ENCODE peak calls at places on chromosomes 3 and 15, in four cellular contexts. N is cardiac fibroblast, Z is dorsolateral prefrontal cortex, O is AG09319. A is an unnamed sample.

GRCh38 chr3:32640939-32641725 is 43.9 kb upstream of the CNOT10 start:
- DNase-seq in N (peak), Z (no peak), O (peak), A (no peak)

GRCh38 chr3:42032693-42033349 is 58.3 kb upstream of the TRAK1 start:
- DNase-seq in N (peak), Z (peak), O (peak), A (no peak)

GRCh38 chr3:170911051-170911450 is 2.6 kb upstream of the EIF5A2 start:
- DNase-seq in N (no peak), Z (no peak), O (no peak), A (no peak)

GRCh38 chr3:41933154-41933676 is 28.7 kb downstream of the ULK4 start:
- DNase-seq in N (peak), Z (no peak), O (peak), A (no peak)

GRCh38 chr15:80475572-80475971 is 71.4 kb downstream of the ARNT2 start:
- DNase-seq in N (no peak), Z (no peak), O (no peak), A (no peak)

GRCh38 chr3:66418432-66419052 is 82.3 kb downstream of the LRIG1 start:
- DNase-seq in N (no peak), Z (no peak), O (no peak), A (no peak)

GRCh38 chr3:41364736-41365135 is 165.4 kb downstream of the CTNNB1 start:
- DNase-seq in N (no peak), Z (no peak), O (no peak), A (no peak)

GRCh38 chr3:19866751-19867347 is 67.2 kb downstream of the EFHB start:
- DNase-seq in N (peak), Z (peak), O (peak), A (peak)

GRCh38 chr3:14549256-14549931 is 9.3 kb upstream of the GRIP2 start:
- DNase-seq in N (peak), Z (no peak), O (no peak), A (no peak)

GRCh38 chr3:60707452-60708020 is 543.7 kb downstream of the FHIT start:
- DNase-seq in N (no peak), Z (no peak), O (no peak), A (no peak)

GRCh38 chr3:70249509-70250160 is 62.8 kb downstream of the MDFIC2 start:
- DNase-seq in N (peak), Z (no peak), O (no peak), A (no peak)

GRCh38 chr3:31767920-31768319 is 213.1 kb downstream of the OSBPL10 start:
- DNase-seq in N (no peak), Z (no peak), O (no peak), A (no peak)

GRCh38 chr3:29333520-29333919 is 52.6 kb downstream of the RBMS3 start:
- DNase-seq in N (no peak), Z (no peak), O (no peak), A (no peak)

GRCh38 chr3:29335921-29336320 is 55.0 kb downstream of the RBMS3 start:
- DNase-seq in N (no peak), Z (no peak), O (no peak), A (no peak)

GRCh38 chr3:29335438-29335837 is 54.6 kb downstream of the RBMS3 start:
- DNase-seq in N (peak), Z (no peak), O (peak), A (peak)

GRCh38 chr3:29331830-29332637 is 51.2 kb downstream of the RBMS3 start:
- DNase-seq in N (no peak), Z (no peak), O (no peak), A (no peak)

GRCh38 chr3:29334652-29335189 is 53.9 kb downstream of the RBMS3 start:
- DNase-seq in N (no peak), Z (no peak), O (no peak), A (no peak)
- TF ChIP-seq CTCF in N (no peak), Z (no peak), O (no peak), A (no peak)

GRCh38 chr3:62636235-62636826 is 238.9 kb downstream of the CADPS start:
- DNase-seq in N (no peak), Z (no peak), O (no peak), A (no peak)

GRCh38 chr3:62631471-62631870 is 243.7 kb downstream of the CADPS start:
- DNase-seq in N (no peak), Z (no peak), O (no peak), A (no peak)

GRCh38 chr3:62638316-62638715 is 236.9 kb downstream of the CADPS start:
- DNase-seq in N (no peak), Z (no peak), O (no peak), A (no peak)

GRCh38 chr3:62630664-62631063 is 244.6 kb downstream of the CADPS start:
- DNase-seq in N (no peak), Z (no peak), O (no peak), A (no peak)

DNA sequence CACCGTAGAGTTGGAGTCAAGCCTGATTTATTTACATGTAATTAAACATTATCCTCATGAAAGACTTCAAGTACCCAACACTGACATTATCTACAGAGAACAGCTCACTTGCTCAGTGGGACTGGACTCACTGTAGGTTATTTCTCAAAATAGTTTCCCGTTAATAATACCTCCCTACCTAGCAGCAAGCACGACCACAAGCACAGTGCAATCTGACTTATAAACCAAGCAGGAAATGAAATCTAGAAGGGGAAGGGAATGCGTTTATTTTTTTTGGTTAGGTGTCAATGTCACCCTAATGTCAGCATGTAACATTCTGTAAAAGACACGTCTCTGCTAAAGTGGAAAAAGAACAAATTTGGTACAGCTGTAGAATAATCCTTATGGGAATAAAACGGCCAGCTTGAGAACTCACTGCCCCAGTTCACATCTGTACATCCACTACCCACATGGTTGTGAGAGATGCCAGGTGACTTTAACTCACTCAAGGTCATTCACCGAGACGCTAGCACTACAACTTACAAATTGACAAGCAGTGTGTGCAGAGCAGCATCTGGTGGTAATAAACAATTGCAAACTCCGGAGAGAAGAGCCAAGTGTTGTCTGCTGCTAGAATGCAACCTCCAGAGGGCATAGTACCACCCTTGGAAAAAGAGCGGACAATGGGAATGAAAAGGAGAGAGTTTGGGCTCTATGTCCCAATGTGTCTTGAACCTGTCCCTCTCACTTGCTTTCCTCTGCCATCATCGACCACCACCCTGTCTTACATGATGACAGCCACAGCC is 242.5 kb downstream of the CADPS start:
- DNase-seq in N (no peak), Z (no peak), O (peak), A (no peak)
- TF ChIP-seq CTCF in N (no peak), Z (no peak), O (peak), A (no peak)

DNA sequence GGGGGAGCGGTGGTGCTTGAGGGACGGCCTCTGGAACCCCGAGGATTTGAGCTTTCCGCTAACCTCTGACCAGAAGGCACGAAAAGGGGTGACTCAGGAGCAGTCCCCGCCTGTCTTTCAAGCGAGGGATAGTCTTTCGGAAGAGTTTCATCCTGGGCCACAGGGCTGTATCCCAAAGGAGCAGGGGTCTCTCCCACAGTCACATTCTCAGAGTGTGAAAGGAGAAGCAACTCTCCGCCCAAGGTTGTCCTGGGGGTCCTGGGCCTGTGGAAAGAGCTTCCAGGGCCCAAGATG is 1.4 kb upstream of the DUSP7 start:
- DNase-seq in N (no peak), Z (no peak), O (no peak), A (no peak)
- TF ChIP-seq CTCF in N (no peak), Z (no peak), O (no peak), A (no peak)

GRCh38 chr3:195085356-195086130 is 185.4 kb downstream of the XXYLT1 start:
- DNase-seq in N (no peak), Z (no peak), O (no peak), A (no peak)
- TF ChIP-seq CTCF in N (no peak), Z (no peak), O (no peak), A (no peak)